ENCODE peak calls at places on chromosomes 11 and 22, in seven cellular contexts. One of them, this sample, is unnamed.

GRCh38 chr11:11810764-11811726 is 30.7 kb upstream of the USP47 start:
- DNase-seq in HCT116: peak
- DNase-seq in K562: peak
- DNase-seq in H1: peak
- DNase-seq in SK-N-SH: no peak
- DNase-seq in GM12878: no peak
- DNase-seq in HepG2: no peak
- DNase-seq in this sample: no peak

GRCh38 chr11:9689721-9690120 is 25.8 kb downstream of the SWAP70 start:
- DNase-seq in HCT116: no peak
- DNase-seq in HepG2: no peak
- DNase-seq in GM12878: no peak
- DNase-seq in K562: no peak
- DNase-seq in SK-N-SH: no peak
- DNase-seq in H1: no peak
- DNase-seq in this sample: no peak

GRCh38 chr11:35178067-35178805 is 39.3 kb downstream of the CD44 start:
- DNase-seq in K562: no peak
- DNase-seq in HCT116: no peak
- DNase-seq in GM12878: no peak
- DNase-seq in SK-N-SH: no peak
- DNase-seq in HepG2: no peak
- DNase-seq in H1: no peak
- DNase-seq in this sample: no peak

GRCh38 chr11:25961539-25961938 is 370.4 kb upstream of the ANO3 start:
- DNase-seq in SK-N-SH: no peak
- DNase-seq in GM12878: no peak
- DNase-seq in H1: no peak
- DNase-seq in HepG2: no peak
- DNase-seq in K562: no peak
- DNase-seq in HCT116: no peak
- DNase-seq in this sample: peak

GRCh38 chr11:79059171-79059570 is 381.7 kb downstream of the TENM4 start:
- DNase-seq in HCT116: no peak
- DNase-seq in SK-N-SH: no peak
- DNase-seq in H1: no peak
- DNase-seq in K562: no peak
- DNase-seq in HepG2: no peak
- DNase-seq in GM12878: no peak
- DNase-seq in this sample: no peak

GRCh38 chr11:61753672-61754071 is 1.2 kb downstream of the MYRF start:
- DNase-seq in HCT116: no peak
- DNase-seq in GM12878: no peak
- DNase-seq in H1: no peak
- DNase-seq in K562: no peak
- DNase-seq in HepG2: no peak
- DNase-seq in SK-N-SH: no peak
- DNase-seq in this sample: no peak

GRCh38 chr22:35985361-35985760 is 43.3 kb downstream of the RBFOX2 start:
- DNase-seq in K562: no peak
- DNase-seq in HCT116: no peak
- DNase-seq in HepG2: no peak
- DNase-seq in SK-N-SH: no peak
- DNase-seq in H1: no peak
- DNase-seq in GM12878: no peak
- DNase-seq in this sample: no peak

GRCh38 chr11:24496728-24497396 is at the start of gene LUZP2:
- DNase-seq in HCT116: no peak
- DNase-seq in H1: peak
- DNase-seq in K562: no peak
- DNase-seq in HepG2: no peak
- DNase-seq in SK-N-SH: peak
- DNase-seq in GM12878: no peak
- DNase-seq in this sample: no peak

GRCh38 chr11:72221386-72221785 is 3.2 kb upstream of the INPPL1 start:
- DNase-seq in HepG2: no peak
- DNase-seq in HCT116: no peak
- DNase-seq in H1: peak
- DNase-seq in SK-N-SH: no peak
- DNase-seq in K562: no peak
- DNase-seq in GM12878: no peak
- DNase-seq in this sample: no peak

GRCh38 chr22:44211946-44212930 is 31.5 kb downstream of the PARVG start:
- DNase-seq in GM12878: no peak
- DNase-seq in H1: peak
- DNase-seq in HepG2: no peak
- DNase-seq in K562: no peak
- DNase-seq in SK-N-SH: peak
- DNase-seq in HCT116: no peak
- DNase-seq in this sample: no peak

GRCh38 chr22:26579331-26579886 is 10.5 kb downstream of the TPST2 start:
- DNase-seq in SK-N-SH: no peak
- DNase-seq in K562: no peak
- DNase-seq in H1: no peak
- DNase-seq in HCT116: no peak
- DNase-seq in GM12878: peak
- DNase-seq in HepG2: no peak
- DNase-seq in this sample: no peak

GRCh38 chr11:131914299-131914902 is 544.0 kb downstream of the NTM start:
- DNase-seq in GM12878: no peak
- DNase-seq in SK-N-SH: peak
- DNase-seq in K562: no peak
- DNase-seq in HCT116: no peak
- DNase-seq in H1: no peak
- DNase-seq in HepG2: no peak
- DNase-seq in this sample: no peak

GRCh38 chr11:117458275-117459120 is 130.8 kb downstream of the CEP164 start:
- DNase-seq in GM12878: no peak
- DNase-seq in SK-N-SH: no peak
- DNase-seq in HepG2: no peak
- DNase-seq in K562: no peak
- DNase-seq in HCT116: no peak
- DNase-seq in H1: no peak
- DNase-seq in this sample: no peak

GRCh38 chr11:43282607-43283440 is 29.0 kb upstream of the API5 start:
- DNase-seq in H1: peak
- DNase-seq in K562: peak
- DNase-seq in HCT116: peak
- DNase-seq in HepG2: peak
- DNase-seq in GM12878: no peak
- DNase-seq in SK-N-SH: peak
- DNase-seq in this sample: peak

GRCh38 chr11:103367650-103368049 is 258.4 kb downstream of the DYNC2H1 start:
- DNase-seq in GM12878: no peak
- DNase-seq in H1: no peak
- DNase-seq in HCT116: no peak
- DNase-seq in K562: no peak
- DNase-seq in SK-N-SH: no peak
- DNase-seq in HepG2: no peak
- DNase-seq in this sample: no peak

GRCh38 chr22:39175127-39176066 is 22.9 kb upstream of the CBX7 start:
- DNase-seq in H1: peak
- DNase-seq in HepG2: no peak
- DNase-seq in K562: no peak
- DNase-seq in HCT116: no peak
- DNase-seq in GM12878: no peak
- DNase-seq in SK-N-SH: no peak
- DNase-seq in this sample: peak

GRCh38 chr22:29311468-29312217 is 3.9 kb downstream of the RASL10A start:
- DNase-seq in HepG2: no peak
- DNase-seq in GM12878: no peak
- DNase-seq in H1: peak
- DNase-seq in SK-N-SH: peak
- DNase-seq in HCT116: no peak
- DNase-seq in K562: no peak
- DNase-seq in this sample: no peak

GRCh38 chr22:41417622-41418390 is 28.8 kb downstream of the TOB2 start:
- DNase-seq in K562: no peak
- DNase-seq in SK-N-SH: no peak
- DNase-seq in GM12878: no peak
- DNase-seq in HepG2: no peak
- DNase-seq in H1: no peak
- DNase-seq in HCT116: no peak
- DNase-seq in this sample: peak

GRCh38 chr11:114285599-114285998 is 10.6 kb upstream of the NNMT start:
- DNase-seq in SK-N-SH: no peak
- DNase-seq in K562: no peak
- DNase-seq in H1: peak
- DNase-seq in HepG2: no peak
- DNase-seq in GM12878: no peak
- DNase-seq in HCT116: no peak
- DNase-seq in this sample: no peak

DNA sequence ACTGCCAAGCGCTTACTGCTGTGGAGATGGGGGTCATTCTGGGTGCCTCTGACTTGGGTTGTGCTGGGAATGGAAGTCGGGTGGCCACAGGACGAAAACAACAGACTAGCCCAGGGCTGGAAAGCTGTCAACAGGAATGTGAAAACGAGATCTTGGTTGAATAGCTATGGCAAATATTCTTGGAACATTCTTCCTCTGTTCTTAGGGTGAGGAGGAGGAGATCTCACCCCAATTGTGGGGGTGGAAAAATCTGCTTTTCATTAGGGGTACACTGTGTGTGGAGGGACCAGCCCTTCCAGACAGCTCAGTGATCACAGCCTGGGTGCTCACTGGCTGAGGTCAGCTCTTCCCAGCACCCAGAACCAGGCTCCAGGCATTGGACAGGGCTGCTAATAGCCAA is 52.0 kb upstream of the PRSS23 start:
- DNase-seq in H1: no peak
- DNase-seq in HCT116: no peak
- DNase-seq in GM12878: no peak
- DNase-seq in HepG2: no peak
- DNase-seq in SK-N-SH: no peak
- DNase-seq in K562: no peak
- DNase-seq in this sample: no peak
- TF ChIP-seq JUND in H1: no peak
- TF ChIP-seq JUND in HCT116: no peak
- TF ChIP-seq JUND in GM12878: no peak
- TF ChIP-seq JUND in HepG2: no peak
- TF ChIP-seq JUND in SK-N-SH: no peak
- TF ChIP-seq JUND in K562: no peak
- TF ChIP-seq JUND in this sample: no peak

DNA sequence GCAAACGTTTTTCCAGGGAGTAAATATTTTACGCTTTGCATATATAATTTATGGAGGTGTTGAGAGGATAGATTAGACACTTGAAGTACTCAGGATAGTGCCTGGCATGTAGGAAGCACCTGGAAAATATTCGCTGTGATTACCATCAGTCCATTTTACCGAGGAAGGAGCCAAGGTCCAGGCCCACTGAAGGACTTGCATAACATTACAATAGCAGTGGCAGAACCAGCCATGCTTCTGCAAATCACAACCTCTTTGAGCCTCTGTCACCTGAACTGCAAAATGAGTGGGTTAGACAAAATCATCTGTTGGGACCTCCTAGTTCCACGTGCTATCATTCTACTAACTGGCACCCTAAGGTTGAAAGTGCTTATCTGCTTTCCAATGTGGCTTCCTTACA is 5.4 kb downstream of the FUT4 start:
- DNase-seq in HCT116: no peak
- DNase-seq in K562: no peak
- DNase-seq in SK-N-SH: no peak
- DNase-seq in HepG2: no peak
- DNase-seq in GM12878: no peak
- DNase-seq in H1: no peak
- DNase-seq in this sample: no peak
- TF ChIP-seq JUND in HCT116: no peak
- TF ChIP-seq JUND in K562: no peak
- TF ChIP-seq JUND in SK-N-SH: no peak
- TF ChIP-seq JUND in HepG2: no peak
- TF ChIP-seq JUND in GM12878: no peak
- TF ChIP-seq JUND in H1: no peak
- TF ChIP-seq JUND in this sample: no peak

GRCh38 chr11:121372671-121373429 is 79.3 kb upstream of the SORL1 start:
- DNase-seq in HepG2: no peak
- DNase-seq in SK-N-SH: no peak
- DNase-seq in GM12878: peak
- DNase-seq in HCT116: no peak
- DNase-seq in H1: no peak
- DNase-seq in K562: no peak
- DNase-seq in this sample: no peak
- TF ChIP-seq JUND in HepG2: no peak
- TF ChIP-seq JUND in SK-N-SH: no peak
- TF ChIP-seq JUND in GM12878: no peak
- TF ChIP-seq JUND in HCT116: no peak
- TF ChIP-seq JUND in H1: no peak
- TF ChIP-seq JUND in K562: no peak
- TF ChIP-seq JUND in this sample: no peak

GRCh38 chr11:86066606-86067229 is 2.2 kb downstream of the PICALM start:
- DNase-seq in SK-N-SH: no peak
- DNase-seq in H1: no peak
- DNase-seq in K562: no peak
- DNase-seq in HCT116: no peak
- DNase-seq in HepG2: no peak
- DNase-seq in GM12878: no peak
- DNase-seq in this sample: no peak
- TF ChIP-seq JUND in SK-N-SH: no peak
- TF ChIP-seq JUND in H1: no peak
- TF ChIP-seq JUND in K562: no peak
- TF ChIP-seq JUND in HCT116: no peak
- TF ChIP-seq JUND in HepG2: no peak
- TF ChIP-seq JUND in GM12878: no peak
- TF ChIP-seq JUND in this sample: no peak

This sample was measured in T47D.